ENCODE peak calls at places on chromosomes 16 and 17, in eight cellular contexts. Y is upper lobe of right lung; L is CD4-positive, alpha-beta memory T cell; K is CD4-positive, CD25-positive, alpha-beta regulatory T cell; V is heart right ventricle; I is right lobe of liver; Z is body of pancreas; U is neuronal stem cell. H is an unnamed sample. For H3K4me1 and H3K27me3, the result is how much of the 10 kb centered on the place peaks cover.

GRCh38 chr16:56478228-56479049 is 27.1 kb downstream of the OGFOD1 start:
- DNase-seq in Z (no peak), V (no peak), K (no peak), I (no peak), L (no peak), U (no peak), Y (no peak), H (peak)

GRCh38 chr16:10868562-10869469 is 8.2 kb upstream of the CIITA start:
- DNase-seq in I (no peak), K (peak), Y (peak), V (peak), L (no peak), Z (peak), U (no peak), H (no peak)

GRCh38 chr17:48681609-48682008 is 40.7 kb downstream of the PRAC1 start:
- DNase-seq in Y (no peak), I (no peak), L (no peak), Z (no peak), U (no peak), K (no peak), V (no peak), H (no peak)

GRCh38 chr16:79089735-79090284 is 510.7 kb downstream of the MAF start:
- DNase-seq in Z (no peak), U (no peak), V (peak), K (peak), Y (no peak), I (no peak), L (peak), H (no peak)

GRCh38 chr17:83062818-83063671 is 16.4 kb upstream of the METRNL start:
- DNase-seq in Y (peak), I (peak), U (no peak), Z (no peak), V (peak), K (no peak), L (no peak), H (peak)

GRCh38 chr16:23999663-24000062 is 163.9 kb downstream of the PRKCB start:
- DNase-seq in Y (no peak), K (peak), U (no peak), Z (no peak), V (no peak), L (no peak), I (no peak), H (no peak)

GRCh38 chr17:45835481-45835880 is 9.2 kb upstream of the SPPL2C start:
- DNase-seq in Z (no peak), U (no peak), I (no peak), V (no peak), Y (no peak), K (no peak), L (no peak), H (no peak)

GRCh38 chr17:76726766-76727718 is at the start of gene METTL23:
- DNase-seq in Y (peak), K (peak), U (peak), Z (peak), I (peak), V (peak), L (peak), H (peak)

GRCh38 chr17:79645022-79645776 is 34.3 kb upstream of the RBFOX3 start:
- DNase-seq in K (no peak), I (peak), U (no peak), L (no peak), Y (peak), V (no peak), Z (no peak), H (no peak)

GRCh38 chr16:27532088-27532810 is 17.5 kb downstream of the GTF3C1 start:
- DNase-seq in Y (peak), V (no peak), K (no peak), L (no peak), U (no peak), Z (no peak), I (no peak), H (no peak)

GRCh38 chr17:15279011-15279477 is 13.9 kb upstream of the PMP22 start:
- DNase-seq in Y (no peak), U (no peak), I (no peak), V (no peak), L (no peak), K (no peak), Z (no peak), H (no peak)

GRCh38 chr17:10357768-10358167 is 15.0 kb downstream of the MYH13 start:
- DNase-seq in I (no peak), U (no peak), Y (no peak), V (no peak), L (no peak), Z (peak), K (peak), H (peak)

GRCh38 chr16:70508752-70509151 is 14.6 kb downstream of the COG4 start:
- DNase-seq in K (peak), L (peak), V (no peak), I (no peak), Y (no peak), Z (no peak), U (no peak), H (no peak)

GRCh38 chr16:12617401-12617819 is 186.3 kb downstream of the CPPED1 start:
- DNase-seq in K (no peak), Z (no peak), Y (no peak), U (no peak), V (no peak), I (no peak), L (no peak), H (no peak)

GRCh38 chr17:80647746-80648145 is 103.1 kb downstream of the RPTOR start:
- DNase-seq in I (no peak), Z (no peak), V (no peak), U (no peak), L (no peak), K (peak), Y (no peak), H (no peak)

DNA sequence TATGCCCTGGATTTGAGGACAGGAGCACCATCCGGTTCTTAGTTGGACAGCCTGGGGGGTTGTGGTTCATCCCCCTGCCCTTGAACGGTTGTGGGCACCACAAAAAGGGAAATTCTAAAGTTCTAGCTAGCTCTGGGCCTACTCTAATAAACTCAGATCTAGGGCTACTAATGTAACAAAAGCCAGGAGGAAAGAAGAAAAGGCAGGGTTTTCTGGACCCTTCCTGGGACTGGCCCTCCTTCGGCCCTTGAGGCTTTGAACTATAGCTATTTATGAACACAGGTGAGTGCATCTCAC is 15.1 kb downstream of the ETV4 start:
- DNase-seq in U (no peak), V (no peak), L (no peak), Z (no peak), Y (no peak), K (no peak), I (no peak), H (no peak)
- H3K4me1 ChIP-seq in U (under half), V (under half), L (under half), Z (under half), Y (under half), K (under half), I (under half), H (under half)

DNA sequence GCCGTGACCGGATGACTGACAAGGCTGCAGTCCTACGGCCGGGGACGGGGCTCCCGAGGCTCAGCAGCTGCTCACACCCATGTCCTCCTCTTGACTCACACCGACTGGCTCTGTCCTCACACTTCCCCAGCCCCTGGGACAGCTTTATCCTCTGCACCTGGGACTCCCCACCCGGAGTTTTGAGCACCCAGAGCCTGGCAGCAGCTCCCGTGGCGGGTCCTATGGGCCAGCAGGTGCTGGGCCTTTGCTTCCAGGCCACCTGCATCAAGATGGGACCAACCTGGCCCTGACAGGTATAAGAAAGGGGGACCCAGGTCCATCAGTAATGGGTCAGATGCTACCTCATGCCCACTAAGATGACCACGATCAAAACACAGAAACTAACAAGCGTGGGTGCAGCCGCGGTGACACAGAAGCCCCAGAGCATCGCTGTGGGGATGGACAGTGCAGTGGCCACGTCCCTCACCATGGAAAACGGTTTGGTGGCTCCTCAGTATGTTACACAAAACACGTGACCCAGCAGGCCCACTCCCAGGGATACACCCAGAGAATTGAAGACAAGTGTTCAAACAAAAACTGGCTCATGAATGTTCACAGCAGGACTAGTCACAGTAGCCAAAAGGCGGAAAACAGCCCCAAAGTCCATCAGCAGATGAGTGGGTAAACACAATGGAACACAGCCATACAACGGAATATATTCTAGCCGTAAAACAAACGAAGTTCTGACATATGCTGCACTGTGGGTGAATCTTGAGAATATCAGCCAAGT is 3.3 kb upstream of the NOTUM start:
- DNase-seq in U (no peak), I (no peak), Y (no peak), L (no peak), Z (no peak), V (no peak), K (no peak), H (no peak)
- H3K27me3 ChIP-seq in U (half or more), I (under half), Y (under half), L (under half), Z (under half), V (half or more), K (under half), H (under half)

DNA sequence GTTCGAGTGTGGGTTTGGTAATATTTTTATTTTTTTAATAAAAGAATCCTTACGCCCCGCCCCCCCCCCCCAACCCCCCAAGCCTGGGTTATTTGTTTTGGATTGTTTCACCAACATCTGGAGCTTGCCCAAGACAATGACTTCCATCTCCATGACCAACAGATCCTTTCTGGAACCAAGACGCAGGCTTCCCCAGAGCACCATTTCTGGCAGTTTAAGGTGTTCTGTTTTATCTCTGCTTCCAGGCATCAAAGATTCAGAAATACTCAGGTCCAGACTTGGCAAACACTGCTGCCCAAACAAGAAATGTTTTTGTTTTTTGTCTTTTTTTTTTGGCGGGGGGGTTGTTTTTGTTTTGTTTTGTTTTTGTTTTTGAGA is 56.1 kb downstream of the PLXDC1 start:
- DNase-seq in I (no peak), Z (no peak), V (peak), U (no peak), Y (no peak), K (no peak), L (no peak), H (no peak)
- H3K4me1 ChIP-seq in I (under half), Z (under half), V (half or more), U (under half), Y (under half), K (half or more), L (half or more), H (under half)

GRCh38 chr17:74678541-74678940 is 34.2 kb downstream of the CD300LF start:
- DNase-seq in U (no peak), V (no peak), Y (no peak), Z (no peak), K (peak), L (no peak), I (peak), H (no peak)
- H3K27me3 ChIP-seq in U (under half), V (under half), Y (under half), Z (under half), K (under half), L (under half), I (under half), H (under half)

GRCh38 chr17:57481901-57482300 is 225.6 kb downstream of the MSI2 start:
- DNase-seq in Z (no peak), K (no peak), I (no peak), L (no peak), U (no peak), Y (no peak), V (no peak), H (no peak)

GRCh38 chr17:57480438-57481196 is 224.3 kb downstream of the MSI2 start:
- DNase-seq in L (no peak), V (no peak), U (no peak), Y (no peak), I (no peak), Z (no peak), K (no peak), H (no peak)

GRCh38 chr17:57484081-57484666 is 227.9 kb downstream of the MSI2 start:
- DNase-seq in Z (no peak), L (no peak), V (no peak), Y (no peak), I (no peak), K (no peak), U (no peak), H (no peak)

GRCh38 chr17:57484826-57485565 is 228.7 kb downstream of the MSI2 start:
- DNase-seq in Y (no peak), V (no peak), I (no peak), Z (no peak), U (no peak), K (no peak), L (no peak), H (no peak)

DNA sequence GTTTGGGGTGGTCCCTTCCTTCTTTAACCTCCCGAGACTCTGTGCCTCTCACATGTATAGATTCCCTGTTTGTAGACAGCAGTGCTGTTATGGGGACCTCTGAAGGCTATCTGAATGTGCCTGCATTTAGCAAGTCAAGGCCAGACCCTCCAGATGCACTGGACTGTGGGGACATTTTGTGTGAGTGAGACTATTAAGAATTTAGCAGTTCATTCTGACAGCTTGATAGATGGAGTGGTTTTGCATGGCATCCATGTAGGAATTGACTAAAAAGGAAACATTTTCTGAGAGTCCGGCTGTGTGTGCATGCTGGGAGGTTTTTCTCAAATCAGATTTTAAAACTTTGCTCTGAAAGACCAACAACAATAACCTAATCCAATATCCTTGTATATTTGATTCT is 226.3 kb downstream of the MSI2 start:
- DNase-seq in I (no peak), K (no peak), U (no peak), Z (no peak), L (no peak), Y (no peak), V (no peak), H (no peak)
- H3K4me1 ChIP-seq in I (under half), K (under half), U (under half), Z (under half), L (under half), Y (under half), V (half or more), H (under half)